ENCODE peak calls at places on chromosome 7, in seven cellular contexts. E is CD4-positive, alpha-beta T cell; N is HL-60; S is colonic mucosa; P is effector memory CD4-positive, alpha-beta T cell; A is right lobe of liver; K is IMR-90. L is an unnamed sample.

GRCh38 chr7:87920578-87920977 is 13.5 kb upstream of the ADAM22 start:
- DNase-seq in S (no peak), E (no peak), N (no peak), A (no peak), K (no peak), P (no peak), L (no peak)

GRCh38 chr7:107874605-107875446 is 16.2 kb upstream of the DLD start:
- DNase-seq in P (no peak), S (peak), N (peak), A (no peak), K (peak), E (no peak), L (no peak)

GRCh38 chr7:68279827-68280400 is 1283.3 kb downstream of the TYW1 start:
- DNase-seq in E (no peak), A (no peak), P (no peak), S (no peak), N (no peak), K (no peak), L (no peak)

GRCh38 chr7:100430450-100431285 is 1.0 kb downstream of the MEPCE start:
- DNase-seq in E (peak), P (no peak), K (peak), S (peak), N (peak), A (no peak), L (no peak)

GRCh38 chr7:100654908-100655831 is 1.1 kb downstream of the ACTL6B start:
- DNase-seq in A (no peak), S (no peak), E (no peak), P (no peak), N (no peak), K (no peak), L (no peak)

GRCh38 chr7:5396542-5396941 is 27.1 kb downstream of the TNRC18 start:
- DNase-seq in P (peak), E (peak), A (peak), S (peak), N (peak), K (no peak), L (no peak)

GRCh38 chr7:100719523-100720319 is 547 bp upstream of the EPO start:
- DNase-seq in N (no peak), K (peak), S (no peak), E (no peak), P (no peak), A (no peak), L (no peak)

GRCh38 chr7:3082831-3083230 is 39.2 kb upstream of the CARD11 start:
- DNase-seq in S (no peak), P (no peak), K (no peak), E (no peak), N (no peak), A (no peak), L (no peak)

GRCh38 chr7:49398236-49398635 is 375.2 kb upstream of the VWC2 start:
- DNase-seq in A (no peak), P (no peak), K (no peak), S (no peak), N (no peak), E (no peak), L (no peak)

DNA sequence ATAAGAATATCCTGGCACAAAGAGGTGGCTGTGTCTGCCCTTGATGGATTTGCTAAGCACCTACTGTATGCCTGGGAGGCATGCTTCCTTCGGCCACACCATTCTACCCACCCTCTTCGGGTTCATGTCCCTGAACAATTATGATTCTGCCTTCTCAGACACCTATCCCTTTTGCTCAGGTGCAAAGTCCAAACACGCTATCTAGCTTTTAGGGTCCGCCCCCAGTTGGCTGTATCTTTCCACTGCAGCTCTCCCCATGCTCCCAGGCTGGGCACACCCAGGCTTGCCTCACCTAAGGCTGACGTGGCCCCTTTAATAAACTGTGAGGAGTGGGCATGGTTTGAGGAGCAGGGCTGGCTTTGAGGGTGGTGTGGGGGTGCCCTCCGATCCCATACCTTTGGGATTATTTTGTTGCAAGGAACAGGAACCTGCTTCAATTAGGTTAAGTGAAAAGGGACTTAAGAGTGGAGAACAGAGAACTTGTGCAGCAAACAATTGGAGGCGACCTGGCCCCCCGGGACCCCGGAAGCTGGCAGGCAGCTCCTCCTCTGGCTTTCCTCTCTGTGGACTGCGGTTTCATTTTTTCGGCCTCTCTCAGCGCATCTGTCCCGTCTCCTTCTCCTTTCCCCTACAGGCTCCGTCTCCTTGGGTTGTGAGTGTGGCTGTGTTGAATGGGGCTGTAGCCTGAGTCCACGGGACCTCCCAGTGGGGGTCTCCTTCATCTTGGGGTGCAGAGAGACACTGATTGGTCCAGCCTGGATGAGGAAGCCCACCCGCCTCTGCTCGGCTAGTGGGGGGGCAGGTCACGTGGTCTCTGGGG is 3.8 kb downstream of the CLIP2 start:
- DNase-seq in P (no peak), S (peak), K (no peak), E (no peak), A (peak), N (peak), L (no peak)
- H3K27ac ChIP-seq in P (no peak), S (peak), K (no peak), E (no peak), A (no peak), N (peak), L (no peak)

GRCh38 chr7:30069096-30069867 is 41.1 kb downstream of the PLEKHA8 start:
- DNase-seq in P (no peak), N (no peak), K (peak), S (no peak), A (no peak), E (no peak), L (no peak)
- H3K27ac ChIP-seq in P (no peak), N (no peak), K (no peak), S (no peak), A (no peak), E (no peak), L (no peak)

DNA sequence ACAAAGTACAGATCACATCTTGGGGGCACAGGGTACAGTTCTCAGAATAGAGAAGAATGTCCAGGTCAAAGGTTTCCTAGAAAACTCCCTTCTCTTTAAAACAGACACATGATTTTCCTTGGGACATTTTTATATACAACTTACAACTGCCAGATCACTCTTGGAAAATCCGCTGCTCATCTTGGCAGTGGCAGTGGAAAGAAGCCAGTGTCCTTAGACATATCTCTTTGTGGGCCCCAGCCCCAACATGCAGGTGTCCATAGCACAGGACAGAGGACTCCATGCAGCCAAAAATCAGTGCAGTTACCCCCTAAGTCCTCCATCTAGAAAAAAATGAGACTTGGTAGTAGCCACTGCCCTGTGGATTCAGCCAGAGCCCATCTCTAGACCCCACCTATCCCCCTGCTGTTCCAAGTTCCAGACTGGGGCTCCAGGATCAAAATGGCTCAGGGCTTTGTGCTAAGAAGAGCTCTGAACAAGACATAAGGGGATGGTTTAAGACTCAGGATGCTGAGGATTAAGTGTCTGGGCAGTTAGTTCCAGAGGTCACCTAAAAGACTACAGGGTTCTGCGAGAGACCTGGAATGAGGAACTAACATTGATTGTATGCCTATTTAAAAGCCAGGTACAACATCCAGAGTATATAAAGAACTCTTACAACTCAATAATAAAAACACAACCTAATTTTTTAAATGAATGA is 34.4 kb downstream of the HIPK2 start:
- DNase-seq in K (no peak), A (no peak), E (no peak), S (no peak), N (no peak), P (no peak), L (no peak)
- H3K27ac ChIP-seq in K (no peak), A (peak), E (no peak), S (no peak), N (no peak), P (no peak), L (no peak)

DNA sequence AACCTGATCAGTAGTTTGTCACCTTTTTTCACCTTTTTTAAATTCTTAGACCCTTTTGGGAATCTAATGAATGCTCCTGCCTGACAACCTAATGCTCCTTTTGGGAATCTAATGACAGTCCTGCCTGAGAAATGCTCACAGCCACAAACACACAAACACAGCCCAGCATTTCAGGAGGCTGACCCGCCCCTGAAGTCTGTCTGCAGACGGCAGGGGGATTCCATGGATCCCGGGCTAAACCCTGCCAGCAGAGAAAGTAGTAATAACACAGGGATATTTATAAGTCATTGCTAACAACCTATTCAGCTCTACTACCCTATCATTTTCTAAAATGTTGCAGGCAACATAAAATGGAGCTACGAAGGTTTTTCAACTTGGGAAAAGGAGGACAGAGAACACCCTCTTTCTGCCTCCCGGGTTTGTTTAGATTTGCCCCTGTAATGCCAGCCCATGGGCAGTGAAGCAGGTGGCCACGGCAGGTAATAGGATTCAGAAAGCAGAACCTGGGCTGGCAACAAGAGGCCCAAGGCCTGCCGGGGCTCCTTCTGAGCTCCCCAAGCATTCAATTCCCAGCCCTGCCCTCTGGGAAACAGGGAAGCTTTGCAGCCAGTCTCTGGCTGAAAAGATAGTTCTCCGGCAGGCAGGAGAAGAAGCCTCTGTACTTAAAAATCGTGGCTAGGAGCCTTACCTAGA is 65.2 kb downstream of the CREB3L2 start:
- DNase-seq in E (no peak), A (no peak), S (no peak), N (peak), K (no peak), P (no peak), L (no peak)
- H3K27ac ChIP-seq in E (no peak), A (no peak), S (peak), N (peak), K (no peak), P (no peak), L (no peak)

GRCh38 chr7:99122762-99123161 is 21.1 kb downstream of the SMURF1 start:
- DNase-seq in K (no peak), P (no peak), S (no peak), E (no peak), N (no peak), A (no peak), L (no peak)

GRCh38 chr7:99123571-99124033 is 20.3 kb downstream of the SMURF1 start:
- DNase-seq in K (peak), P (no peak), A (no peak), E (no peak), S (no peak), N (peak), L (no peak)

GRCh38 chr7:99121496-99122021 is 22.3 kb downstream of the SMURF1 start:
- DNase-seq in K (peak), A (no peak), N (no peak), S (no peak), P (no peak), E (no peak), L (no peak)

GRCh38 chr7:99120503-99120902 is 23.4 kb downstream of the SMURF1 start:
- DNase-seq in N (peak), A (no peak), K (peak), E (no peak), S (no peak), P (no peak), L (no peak)

DNA sequence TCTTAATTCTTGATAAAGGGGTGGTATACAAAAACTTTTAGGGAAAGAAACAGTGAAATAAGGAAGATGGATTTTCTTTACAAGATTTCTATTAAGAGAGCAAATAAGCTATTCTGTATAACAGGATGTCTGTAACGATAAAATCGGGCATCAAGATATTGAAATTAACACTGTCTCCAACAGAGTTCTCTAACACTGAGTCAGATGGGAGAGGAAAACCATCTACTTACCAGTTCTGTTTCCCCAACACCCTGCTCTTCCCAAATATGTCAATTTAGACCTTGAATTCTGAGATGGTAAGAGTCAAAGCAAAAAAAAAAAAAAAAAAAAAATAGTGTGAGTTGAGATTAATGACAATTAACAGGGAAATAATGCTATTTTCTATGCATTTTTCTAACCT is 23.0 kb downstream of the SMURF1 start:
- DNase-seq in A (no peak), S (no peak), N (no peak), K (no peak), E (no peak), P (no peak), L (no peak)
- H3K27ac ChIP-seq in A (no peak), S (no peak), N (peak), K (no peak), E (no peak), P (no peak), L (no peak)